ENCODE peak calls at places on chromosomes 7 and 10, in nine cellular contexts. One of them, this sample, is unnamed.

GRCh38 chr10:49518982-49519578 is 19.8 kb downstream of the ERCC6 start:
- DNase-seq in stimulated activated CD4-positive, alpha-beta T cell treated with anti-CD3 and anti-CD28 coated beads, TNF-alpha, amount 100 ng/mL, for 24 hours: no peak
- DNase-seq in NCI-H2107: no peak
- DNase-seq in activated naive CD4-positive, alpha-beta T cell: no peak
- DNase-seq in tibial nerve: peak
- DNase-seq in NCI-H1105 treated with DMSO at 0.1 percent for 48 hours: peak
- DNase-seq in NCI-H446: no peak
- DNase-seq in astrocyte: peak
- DNase-seq in activated effector memory CD4-positive, alpha-beta T cell treated with Interleukin-2 at 50 U/mL for 16 hours: no peak
- DNase-seq in this sample: no peak

GRCh38 chr10:6278519-6279120 is 75.9 kb downstream of the PFKFB3 start:
- DNase-seq in activated effector memory CD4-positive, alpha-beta T cell treated with Interleukin-2 at 50 U/mL for 16 hours: no peak
- DNase-seq in NCI-H2107: no peak
- DNase-seq in astrocyte: no peak
- DNase-seq in activated naive CD4-positive, alpha-beta T cell: no peak
- DNase-seq in stimulated activated CD4-positive, alpha-beta T cell treated with anti-CD3 and anti-CD28 coated beads, TNF-alpha, amount 100 ng/mL, for 24 hours: no peak
- DNase-seq in NCI-H1105 treated with DMSO at 0.1 percent for 48 hours: no peak
- DNase-seq in NCI-H446: no peak
- DNase-seq in tibial nerve: no peak
- DNase-seq in this sample: no peak

GRCh38 chr7:35647171-35647574 is 47.8 kb downstream of the HERPUD2 start:
- DNase-seq in NCI-H2107: no peak
- DNase-seq in activated naive CD4-positive, alpha-beta T cell: no peak
- DNase-seq in NCI-H446: no peak
- DNase-seq in astrocyte: no peak
- DNase-seq in tibial nerve: no peak
- DNase-seq in NCI-H1105 treated with DMSO at 0.1 percent for 48 hours: no peak
- DNase-seq in stimulated activated CD4-positive, alpha-beta T cell treated with anti-CD3 and anti-CD28 coated beads, TNF-alpha, amount 100 ng/mL, for 24 hours: no peak
- DNase-seq in activated effector memory CD4-positive, alpha-beta T cell treated with Interleukin-2 at 50 U/mL for 16 hours: no peak
- DNase-seq in this sample: no peak

GRCh38 chr10:86389441-86390193 is 23.0 kb upstream of the GRID1 start:
- DNase-seq in NCI-H446: no peak
- DNase-seq in astrocyte: no peak
- DNase-seq in activated naive CD4-positive, alpha-beta T cell: no peak
- DNase-seq in activated effector memory CD4-positive, alpha-beta T cell treated with Interleukin-2 at 50 U/mL for 16 hours: no peak
- DNase-seq in stimulated activated CD4-positive, alpha-beta T cell treated with anti-CD3 and anti-CD28 coated beads, TNF-alpha, amount 100 ng/mL, for 24 hours: no peak
- DNase-seq in NCI-H2107: no peak
- DNase-seq in NCI-H1105 treated with DMSO at 0.1 percent for 48 hours: no peak
- DNase-seq in tibial nerve: no peak
- DNase-seq in this sample: no peak

GRCh38 chr10:48306870-48307531 is 524 bp downstream of the MAPK8 start:
- DNase-seq in tibial nerve: peak
- DNase-seq in NCI-H1105 treated with DMSO at 0.1 percent for 48 hours: peak
- DNase-seq in NCI-H446: no peak
- DNase-seq in activated effector memory CD4-positive, alpha-beta T cell treated with Interleukin-2 at 50 U/mL for 16 hours: no peak
- DNase-seq in NCI-H2107: peak
- DNase-seq in astrocyte: peak
- DNase-seq in activated naive CD4-positive, alpha-beta T cell: peak
- DNase-seq in stimulated activated CD4-positive, alpha-beta T cell treated with anti-CD3 and anti-CD28 coated beads, TNF-alpha, amount 100 ng/mL, for 24 hours: peak
- DNase-seq in this sample: peak

GRCh38 chr7:134855467-134855866 is 76.0 kb downstream of the CALD1 start:
- DNase-seq in activated effector memory CD4-positive, alpha-beta T cell treated with Interleukin-2 at 50 U/mL for 16 hours: no peak
- DNase-seq in astrocyte: peak
- DNase-seq in stimulated activated CD4-positive, alpha-beta T cell treated with anti-CD3 and anti-CD28 coated beads, TNF-alpha, amount 100 ng/mL, for 24 hours: no peak
- DNase-seq in activated naive CD4-positive, alpha-beta T cell: no peak
- DNase-seq in tibial nerve: no peak
- DNase-seq in NCI-H2107: no peak
- DNase-seq in NCI-H1105 treated with DMSO at 0.1 percent for 48 hours: no peak
- DNase-seq in NCI-H446: no peak
- DNase-seq in this sample: no peak

GRCh38 chr7:78006063-78006755 is 207.6 kb downstream of the PHTF2 start:
- DNase-seq in activated effector memory CD4-positive, alpha-beta T cell treated with Interleukin-2 at 50 U/mL for 16 hours: no peak
- DNase-seq in stimulated activated CD4-positive, alpha-beta T cell treated with anti-CD3 and anti-CD28 coated beads, TNF-alpha, amount 100 ng/mL, for 24 hours: no peak
- DNase-seq in tibial nerve: no peak
- DNase-seq in astrocyte: no peak
- DNase-seq in NCI-H2107: no peak
- DNase-seq in activated naive CD4-positive, alpha-beta T cell: no peak
- DNase-seq in NCI-H1105 treated with DMSO at 0.1 percent for 48 hours: no peak
- DNase-seq in NCI-H446: no peak
- DNase-seq in this sample: no peak

GRCh38 chr10:80690434-80690833 is 152.7 kb downstream of the SH2D4B start:
- DNase-seq in stimulated activated CD4-positive, alpha-beta T cell treated with anti-CD3 and anti-CD28 coated beads, TNF-alpha, amount 100 ng/mL, for 24 hours: no peak
- DNase-seq in NCI-H1105 treated with DMSO at 0.1 percent for 48 hours: no peak
- DNase-seq in activated naive CD4-positive, alpha-beta T cell: no peak
- DNase-seq in astrocyte: no peak
- DNase-seq in NCI-H446: no peak
- DNase-seq in NCI-H2107: no peak
- DNase-seq in activated effector memory CD4-positive, alpha-beta T cell treated with Interleukin-2 at 50 U/mL for 16 hours: no peak
- DNase-seq in tibial nerve: no peak
- DNase-seq in this sample: no peak

GRCh38 chr7:112360681-112361080 is 89.6 kb upstream of the IFRD1 start:
- DNase-seq in stimulated activated CD4-positive, alpha-beta T cell treated with anti-CD3 and anti-CD28 coated beads, TNF-alpha, amount 100 ng/mL, for 24 hours: no peak
- DNase-seq in activated naive CD4-positive, alpha-beta T cell: no peak
- DNase-seq in NCI-H446: no peak
- DNase-seq in NCI-H1105 treated with DMSO at 0.1 percent for 48 hours: no peak
- DNase-seq in tibial nerve: no peak
- DNase-seq in NCI-H2107: no peak
- DNase-seq in activated effector memory CD4-positive, alpha-beta T cell treated with Interleukin-2 at 50 U/mL for 16 hours: no peak
- DNase-seq in astrocyte: no peak
- DNase-seq in this sample: no peak

GRCh38 chr10:7525314-7526016 is 114.6 kb upstream of the SFMBT2 start:
- DNase-seq in tibial nerve: peak
- DNase-seq in activated naive CD4-positive, alpha-beta T cell: no peak
- DNase-seq in NCI-H446: peak
- DNase-seq in astrocyte: peak
- DNase-seq in activated effector memory CD4-positive, alpha-beta T cell treated with Interleukin-2 at 50 U/mL for 16 hours: no peak
- DNase-seq in stimulated activated CD4-positive, alpha-beta T cell treated with anti-CD3 and anti-CD28 coated beads, TNF-alpha, amount 100 ng/mL, for 24 hours: peak
- DNase-seq in NCI-H2107: peak
- DNase-seq in NCI-H1105 treated with DMSO at 0.1 percent for 48 hours: peak
- DNase-seq in this sample: peak

GRCh38 chr7:19964198-19964597 is 190.8 kb upstream of the TMEM196 start:
- DNase-seq in NCI-H2107: no peak
- DNase-seq in activated effector memory CD4-positive, alpha-beta T cell treated with Interleukin-2 at 50 U/mL for 16 hours: no peak
- DNase-seq in stimulated activated CD4-positive, alpha-beta T cell treated with anti-CD3 and anti-CD28 coated beads, TNF-alpha, amount 100 ng/mL, for 24 hours: no peak
- DNase-seq in NCI-H446: no peak
- DNase-seq in astrocyte: peak
- DNase-seq in activated naive CD4-positive, alpha-beta T cell: no peak
- DNase-seq in tibial nerve: no peak
- DNase-seq in NCI-H1105 treated with DMSO at 0.1 percent for 48 hours: no peak
- DNase-seq in this sample: no peak

GRCh38 chr7:102302025-102302424 is 15.4 kb downstream of the SH2B2 start:
- DNase-seq in astrocyte: no peak
- DNase-seq in NCI-H2107: no peak
- DNase-seq in activated naive CD4-positive, alpha-beta T cell: no peak
- DNase-seq in tibial nerve: no peak
- DNase-seq in stimulated activated CD4-positive, alpha-beta T cell treated with anti-CD3 and anti-CD28 coated beads, TNF-alpha, amount 100 ng/mL, for 24 hours: no peak
- DNase-seq in NCI-H446: no peak
- DNase-seq in activated effector memory CD4-positive, alpha-beta T cell treated with Interleukin-2 at 50 U/mL for 16 hours: no peak
- DNase-seq in NCI-H1105 treated with DMSO at 0.1 percent for 48 hours: no peak
- DNase-seq in this sample: no peak

GRCh38 chr7:77989981-77990566 is 191.5 kb downstream of the PHTF2 start:
- DNase-seq in activated naive CD4-positive, alpha-beta T cell: no peak
- DNase-seq in tibial nerve: no peak
- DNase-seq in NCI-H446: no peak
- DNase-seq in stimulated activated CD4-positive, alpha-beta T cell treated with anti-CD3 and anti-CD28 coated beads, TNF-alpha, amount 100 ng/mL, for 24 hours: peak
- DNase-seq in NCI-H1105 treated with DMSO at 0.1 percent for 48 hours: no peak
- DNase-seq in astrocyte: no peak
- DNase-seq in NCI-H2107: no peak
- DNase-seq in activated effector memory CD4-positive, alpha-beta T cell treated with Interleukin-2 at 50 U/mL for 16 hours: no peak
- DNase-seq in this sample: no peak

GRCh38 chr10:77548671-77549070 is 88.9 kb downstream of the KCNMA1 start:
- DNase-seq in astrocyte: no peak
- DNase-seq in activated naive CD4-positive, alpha-beta T cell: no peak
- DNase-seq in NCI-H446: no peak
- DNase-seq in NCI-H1105 treated with DMSO at 0.1 percent for 48 hours: no peak
- DNase-seq in activated effector memory CD4-positive, alpha-beta T cell treated with Interleukin-2 at 50 U/mL for 16 hours: no peak
- DNase-seq in tibial nerve: no peak
- DNase-seq in stimulated activated CD4-positive, alpha-beta T cell treated with anti-CD3 and anti-CD28 coated beads, TNF-alpha, amount 100 ng/mL, for 24 hours: no peak
- DNase-seq in NCI-H2107: no peak
- DNase-seq in this sample: no peak

GRCh38 chr7:121941836-121942235 is 68.9 kb downstream of the PTPRZ1 start:
- DNase-seq in NCI-H446: no peak
- DNase-seq in astrocyte: no peak
- DNase-seq in NCI-H2107: no peak
- DNase-seq in activated naive CD4-positive, alpha-beta T cell: no peak
- DNase-seq in tibial nerve: no peak
- DNase-seq in activated effector memory CD4-positive, alpha-beta T cell treated with Interleukin-2 at 50 U/mL for 16 hours: no peak
- DNase-seq in stimulated activated CD4-positive, alpha-beta T cell treated with anti-CD3 and anti-CD28 coated beads, TNF-alpha, amount 100 ng/mL, for 24 hours: no peak
- DNase-seq in NCI-H1105 treated with DMSO at 0.1 percent for 48 hours: peak
- DNase-seq in this sample: no peak

GRCh38 chr10:132282667-132283603 is 24.8 kb downstream of the STK32C start:
- DNase-seq in NCI-H446: no peak
- DNase-seq in stimulated activated CD4-positive, alpha-beta T cell treated with anti-CD3 and anti-CD28 coated beads, TNF-alpha, amount 100 ng/mL, for 24 hours: no peak
- DNase-seq in astrocyte: no peak
- DNase-seq in activated naive CD4-positive, alpha-beta T cell: no peak
- DNase-seq in tibial nerve: no peak
- DNase-seq in NCI-H1105 treated with DMSO at 0.1 percent for 48 hours: no peak
- DNase-seq in NCI-H2107: no peak
- DNase-seq in activated effector memory CD4-positive, alpha-beta T cell treated with Interleukin-2 at 50 U/mL for 16 hours: no peak
- DNase-seq in this sample: no peak

GRCh38 chr7:91690541-91690940 is 190.0 kb downstream of the MTERF1 start:
- DNase-seq in activated effector memory CD4-positive, alpha-beta T cell treated with Interleukin-2 at 50 U/mL for 16 hours: no peak
- DNase-seq in astrocyte: no peak
- DNase-seq in NCI-H446: no peak
- DNase-seq in stimulated activated CD4-positive, alpha-beta T cell treated with anti-CD3 and anti-CD28 coated beads, TNF-alpha, amount 100 ng/mL, for 24 hours: no peak
- DNase-seq in tibial nerve: no peak
- DNase-seq in NCI-H2107: no peak
- DNase-seq in NCI-H1105 treated with DMSO at 0.1 percent for 48 hours: no peak
- DNase-seq in activated naive CD4-positive, alpha-beta T cell: no peak
- DNase-seq in this sample: no peak

GRCh38 chr7:92843034-92843760 is 6.8 kb upstream of the CDK6 start:
- DNase-seq in NCI-H1105 treated with DMSO at 0.1 percent for 48 hours: no peak
- DNase-seq in activated naive CD4-positive, alpha-beta T cell: no peak
- DNase-seq in astrocyte: peak
- DNase-seq in stimulated activated CD4-positive, alpha-beta T cell treated with anti-CD3 and anti-CD28 coated beads, TNF-alpha, amount 100 ng/mL, for 24 hours: no peak
- DNase-seq in activated effector memory CD4-positive, alpha-beta T cell treated with Interleukin-2 at 50 U/mL for 16 hours: no peak
- DNase-seq in NCI-H2107: no peak
- DNase-seq in NCI-H446: no peak
- DNase-seq in tibial nerve: no peak
- DNase-seq in this sample: no peak

GRCh38 chr10:69327463-69328345 is 49.4 kb downstream of the HK1 start:
- DNase-seq in NCI-H446: no peak
- DNase-seq in NCI-H1105 treated with DMSO at 0.1 percent for 48 hours: no peak
- DNase-seq in activated naive CD4-positive, alpha-beta T cell: no peak
- DNase-seq in tibial nerve: no peak
- DNase-seq in activated effector memory CD4-positive, alpha-beta T cell treated with Interleukin-2 at 50 U/mL for 16 hours: no peak
- DNase-seq in astrocyte: peak
- DNase-seq in stimulated activated CD4-positive, alpha-beta T cell treated with anti-CD3 and anti-CD28 coated beads, TNF-alpha, amount 100 ng/mL, for 24 hours: peak
- DNase-seq in NCI-H2107: peak
- DNase-seq in this sample: peak

GRCh38 chr7:132899833-132900232 is 182.1 kb downstream of the CHCHD3 start:
- DNase-seq in NCI-H1105 treated with DMSO at 0.1 percent for 48 hours: no peak
- DNase-seq in NCI-H446: no peak
- DNase-seq in activated naive CD4-positive, alpha-beta T cell: no peak
- DNase-seq in stimulated activated CD4-positive, alpha-beta T cell treated with anti-CD3 and anti-CD28 coated beads, TNF-alpha, amount 100 ng/mL, for 24 hours: no peak
- DNase-seq in tibial nerve: no peak
- DNase-seq in NCI-H2107: no peak
- DNase-seq in activated effector memory CD4-positive, alpha-beta T cell treated with Interleukin-2 at 50 U/mL for 16 hours: no peak
- DNase-seq in astrocyte: no peak
- DNase-seq in this sample: no peak

GRCh38 chr10:24385776-24386175 is 176.8 kb downstream of the KIAA1217 start:
- DNase-seq in tibial nerve: no peak
- DNase-seq in activated effector memory CD4-positive, alpha-beta T cell treated with Interleukin-2 at 50 U/mL for 16 hours: no peak
- DNase-seq in activated naive CD4-positive, alpha-beta T cell: no peak
- DNase-seq in NCI-H1105 treated with DMSO at 0.1 percent for 48 hours: no peak
- DNase-seq in NCI-H446: no peak
- DNase-seq in NCI-H2107: no peak
- DNase-seq in stimulated activated CD4-positive, alpha-beta T cell treated with anti-CD3 and anti-CD28 coated beads, TNF-alpha, amount 100 ng/mL, for 24 hours: no peak
- DNase-seq in astrocyte: peak
- DNase-seq in this sample: no peak

GRCh38 chr7:66296001-66296521 is 90.9 kb downstream of the TPST1 start:
- DNase-seq in NCI-H2107: no peak
- DNase-seq in astrocyte: peak
- DNase-seq in NCI-H1105 treated with DMSO at 0.1 percent for 48 hours: no peak
- DNase-seq in tibial nerve: no peak
- DNase-seq in activated naive CD4-positive, alpha-beta T cell: no peak
- DNase-seq in stimulated activated CD4-positive, alpha-beta T cell treated with anti-CD3 and anti-CD28 coated beads, TNF-alpha, amount 100 ng/mL, for 24 hours: no peak
- DNase-seq in NCI-H446: no peak
- DNase-seq in activated effector memory CD4-positive, alpha-beta T cell treated with Interleukin-2 at 50 U/mL for 16 hours: no peak
- DNase-seq in this sample: no peak

GRCh38 chr10:103188853-103189252 is 4.2 kb downstream of the NT5C2 start:
- DNase-seq in NCI-H2107: no peak
- DNase-seq in NCI-H446: no peak
- DNase-seq in NCI-H1105 treated with DMSO at 0.1 percent for 48 hours: no peak
- DNase-seq in activated naive CD4-positive, alpha-beta T cell: no peak
- DNase-seq in astrocyte: no peak
- DNase-seq in activated effector memory CD4-positive, alpha-beta T cell treated with Interleukin-2 at 50 U/mL for 16 hours: no peak
- DNase-seq in stimulated activated CD4-positive, alpha-beta T cell treated with anti-CD3 and anti-CD28 coated beads, TNF-alpha, amount 100 ng/mL, for 24 hours: no peak
- DNase-seq in tibial nerve: no peak
- DNase-seq in this sample: no peak

GRCh38 chr7:35463176-35463575 is 209.3 kb upstream of the TBX20 start:
- DNase-seq in NCI-H446: no peak
- DNase-seq in activated effector memory CD4-positive, alpha-beta T cell treated with Interleukin-2 at 50 U/mL for 16 hours: no peak
- DNase-seq in astrocyte: no peak
- DNase-seq in NCI-H2107: no peak
- DNase-seq in stimulated activated CD4-positive, alpha-beta T cell treated with anti-CD3 and anti-CD28 coated beads, TNF-alpha, amount 100 ng/mL, for 24 hours: no peak
- DNase-seq in activated naive CD4-positive, alpha-beta T cell: no peak
- DNase-seq in tibial nerve: no peak
- DNase-seq in NCI-H1105 treated with DMSO at 0.1 percent for 48 hours: no peak
- DNase-seq in this sample: no peak

GRCh38 chr10:18542832-18543231 is 108.6 kb downstream of the NSUN6 start:
- DNase-seq in astrocyte: peak
- DNase-seq in activated naive CD4-positive, alpha-beta T cell: no peak
- DNase-seq in activated effector memory CD4-positive, alpha-beta T cell treated with Interleukin-2 at 50 U/mL for 16 hours: no peak
- DNase-seq in tibial nerve: no peak
- DNase-seq in NCI-H2107: no peak
- DNase-seq in stimulated activated CD4-positive, alpha-beta T cell treated with anti-CD3 and anti-CD28 coated beads, TNF-alpha, amount 100 ng/mL, for 24 hours: no peak
- DNase-seq in NCI-H1105 treated with DMSO at 0.1 percent for 48 hours: no peak
- DNase-seq in NCI-H446: no peak
- DNase-seq in this sample: no peak